ENCODE peak calls at places on chromosomes 16 and 17, in nine cellular contexts. F is stomach, T is NB4, V is lower leg skin, R is sigmoid colon, K is breast epithelium, P is uterus, Q is Peyer's patch, S is spleen. N is an unnamed sample.

GRCh38 chr16:68605746-68606145 is 39.4 kb upstream of the CDH3 start:
- DNase-seq in P (no peak), T (no peak), S (no peak), Q (no peak), R (no peak), F (no peak), V (no peak), K (no peak), N (no peak)

GRCh38 chr17:17783825-17784598 is 52.8 kb downstream of the SREBF1 start:
- DNase-seq in V (peak; percentile 47), R (no peak), P (peak; percentile 66), K (no peak), Q (peak; percentile 67), S (peak; percentile 88), T (peak; percentile 60), F (peak; percentile 61), N (no peak)

GRCh38 chr16:27853651-27854050 is 209.9 kb downstream of the GSG1L start:
- DNase-seq in P (no peak), R (peak; percentile 12), F (no peak), V (no peak), K (peak; percentile 31), T (no peak), S (no peak), Q (peak; percentile 13), N (no peak)

GRCh38 chr17:17538417-17539391 is 42.5 kb upstream of the RASD1 start:
- DNase-seq in P (no peak), K (no peak), V (no peak), S (no peak), R (no peak), F (peak; percentile 78), Q (peak; percentile 67), T (peak; percentile 31), N (peak; percentile 24)

GRCh38 chr16:51960931-51961330 is 586.0 kb downstream of the TOX3 start:
- DNase-seq in K (no peak), R (no peak), F (no peak), P (no peak), Q (no peak), S (no peak), V (no peak), T (no peak), N (no peak)

GRCh38 chr17:17712268-17712924 is 31.1 kb downstream of the RAI1 start:
- DNase-seq in F (no peak), R (no peak), K (no peak), T (peak; percentile 91), S (no peak), Q (no peak), P (no peak), V (no peak), N (no peak)

GRCh38 chr16:84507011-84507982 is 2.8 kb upstream of the MEAK7 start:
- DNase-seq in F (no peak), K (no peak), Q (peak; percentile 68), S (peak; percentile 87), R (no peak), V (no peak), T (no peak), P (no peak), N (no peak)

GRCh38 chr17:34816806-34817205 is 144.5 kb downstream of the CCT6B start:
- DNase-seq in R (no peak), F (no peak), Q (no peak), P (no peak), T (no peak), K (no peak), S (no peak), V (no peak), N (no peak)

DNA sequence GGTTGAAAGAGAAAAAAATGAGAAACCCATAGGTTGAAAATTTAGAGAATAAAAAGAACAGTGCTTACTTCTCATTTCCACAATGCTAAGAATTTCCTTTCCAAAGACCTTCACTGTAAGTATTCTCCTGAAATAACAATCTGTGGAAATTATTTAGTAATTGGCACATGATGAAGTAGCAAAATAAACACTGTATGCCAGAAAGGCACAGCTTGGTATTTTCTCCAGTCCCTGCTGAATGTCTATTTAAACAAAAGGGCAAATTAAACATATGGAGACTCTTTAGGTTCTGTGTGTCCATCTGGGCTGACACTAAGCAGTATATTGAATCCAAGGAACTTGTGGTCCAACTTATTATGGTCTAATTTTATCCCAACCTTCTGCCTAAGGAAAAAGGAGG is 46.1 kb downstream of the CHCT1 start:
- DNase-seq in P (no peak), F (no peak), Q (no peak), T (no peak), R (no peak), K (no peak), V (no peak), S (no peak), N (no peak)
- TF ChIP-seq POLR2A in P (no peak), F (no peak), Q (no peak), T (no peak), R (no peak), K (no peak), V (no peak), S (no peak), N (no peak)

DNA sequence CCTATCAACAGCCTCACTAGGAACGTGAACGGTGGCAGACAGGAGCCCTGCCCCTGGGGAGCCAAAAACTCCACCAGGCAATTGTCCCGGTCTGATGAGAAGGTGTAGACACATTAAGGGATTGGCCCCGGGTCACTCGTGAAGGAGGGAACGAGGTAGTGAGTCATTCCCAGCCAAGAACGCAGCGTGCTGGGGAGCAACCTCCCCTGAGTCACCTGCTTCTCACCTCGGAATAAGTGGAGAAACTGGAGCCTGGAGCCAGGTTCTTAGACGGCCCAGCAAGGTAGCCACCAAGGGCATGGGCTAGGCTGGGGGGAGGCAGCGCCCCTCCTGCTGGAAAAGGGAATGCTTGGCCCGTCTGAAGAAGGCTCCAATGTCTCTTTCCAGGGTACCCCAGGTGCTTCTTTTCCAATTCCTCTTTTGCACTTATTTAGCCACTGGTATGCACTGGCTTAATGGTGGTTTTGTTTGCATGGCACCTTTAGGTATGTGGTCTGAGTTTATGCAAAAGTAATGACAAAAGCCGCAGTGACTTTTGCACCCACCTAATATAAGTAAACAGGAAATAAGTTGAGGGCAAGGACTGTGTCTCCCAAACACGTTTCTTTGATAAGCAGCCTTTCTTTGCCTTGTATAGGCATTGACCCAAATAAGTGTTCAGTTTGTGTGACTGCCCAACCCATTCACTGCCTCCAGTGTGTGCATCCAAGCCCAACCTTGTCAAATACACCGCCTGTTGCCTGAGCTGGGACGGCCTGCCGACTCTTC is 1.8 kb upstream of the HELZ start:
- DNase-seq in T (peak; percentile 21), P (no peak), S (peak; percentile 75), R (no peak), V (peak; percentile 58), F (peak; percentile 78), Q (peak; percentile 90), K (peak; percentile 61), N (no peak)
- TF ChIP-seq POLR2A in T (no peak), P (no peak), S (no peak), R (no peak), V (no peak), F (no peak), Q (peak; percentile 77), K (no peak), N (no peak)

DNA sequence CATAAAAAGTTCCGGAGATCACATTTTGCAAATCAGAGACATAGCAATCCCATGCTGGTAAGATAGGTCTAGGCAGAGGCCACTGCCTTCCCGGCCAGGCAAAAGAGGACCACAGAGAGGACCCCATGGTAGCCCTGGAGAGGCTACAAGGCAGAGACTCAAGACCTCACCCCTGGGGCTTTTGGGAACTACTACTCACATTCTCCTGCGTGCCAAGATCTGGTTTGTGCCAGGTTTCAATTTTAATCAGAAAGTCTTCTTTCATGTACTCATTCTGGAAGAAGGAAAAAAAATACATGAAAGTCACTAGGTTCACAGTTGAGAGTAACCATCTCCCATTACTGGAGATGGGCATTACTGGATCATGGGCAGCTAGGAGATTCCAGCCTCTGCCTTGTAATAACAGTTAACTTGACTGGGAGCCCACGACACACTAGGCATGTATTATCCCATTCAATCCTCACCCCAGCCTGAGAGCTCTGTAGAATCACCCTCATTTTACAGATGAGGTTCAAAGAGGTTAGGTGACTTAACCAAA is 21.2 kb downstream of the PITPNA start:
- DNase-seq in F (no peak), V (no peak), S (no peak), K (no peak), P (no peak), R (no peak), T (no peak), Q (no peak), N (no peak)
- TF ChIP-seq POLR2A in F (no peak), V (no peak), S (no peak), K (no peak), P (no peak), R (no peak), T (no peak), Q (no peak), N (no peak)

DNA sequence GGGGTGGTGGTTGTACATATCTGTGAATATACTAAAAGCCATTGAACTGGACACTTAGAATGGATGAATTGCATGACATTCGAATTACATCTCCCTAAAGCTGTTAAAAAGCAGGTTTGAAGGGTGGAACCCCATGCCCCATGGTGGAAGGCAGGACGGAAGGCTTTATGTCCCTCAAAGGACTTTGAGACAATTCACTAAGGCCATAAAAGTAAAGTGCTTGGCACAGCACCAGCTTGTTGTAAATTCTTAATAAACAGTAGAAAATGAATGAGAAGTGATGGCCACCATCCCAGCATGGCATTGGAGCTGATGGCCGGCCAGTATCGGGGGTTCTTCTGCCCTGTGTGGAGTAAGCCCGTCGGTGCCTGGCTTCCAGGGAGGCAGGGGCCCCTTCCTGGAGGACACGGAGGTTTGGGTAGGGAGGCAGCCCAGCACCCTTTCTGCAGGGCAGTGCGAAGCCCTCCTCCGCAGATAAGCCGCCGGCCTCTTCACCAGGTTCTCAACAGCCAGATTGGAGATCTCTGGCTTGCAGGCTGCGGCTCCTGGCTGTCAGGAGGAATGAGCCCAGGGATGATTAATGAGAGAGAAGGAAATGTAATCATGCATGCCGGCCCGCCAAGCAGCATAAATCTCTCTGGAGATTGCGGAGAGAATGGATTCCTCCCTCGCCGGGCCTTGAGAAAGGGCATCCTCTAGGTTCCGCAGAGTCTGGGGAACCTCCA is 346.9 kb downstream of the FOXL1 start:
- DNase-seq in F (no peak), T (no peak), S (no peak), V (no peak), R (no peak), K (no peak), Q (peak; percentile 56), P (no peak), N (no peak)
- TF ChIP-seq POLR2A in F (no peak), T (no peak), S (no peak), V (no peak), R (no peak), K (no peak), Q (no peak), P (no peak), N (no peak)

DNA sequence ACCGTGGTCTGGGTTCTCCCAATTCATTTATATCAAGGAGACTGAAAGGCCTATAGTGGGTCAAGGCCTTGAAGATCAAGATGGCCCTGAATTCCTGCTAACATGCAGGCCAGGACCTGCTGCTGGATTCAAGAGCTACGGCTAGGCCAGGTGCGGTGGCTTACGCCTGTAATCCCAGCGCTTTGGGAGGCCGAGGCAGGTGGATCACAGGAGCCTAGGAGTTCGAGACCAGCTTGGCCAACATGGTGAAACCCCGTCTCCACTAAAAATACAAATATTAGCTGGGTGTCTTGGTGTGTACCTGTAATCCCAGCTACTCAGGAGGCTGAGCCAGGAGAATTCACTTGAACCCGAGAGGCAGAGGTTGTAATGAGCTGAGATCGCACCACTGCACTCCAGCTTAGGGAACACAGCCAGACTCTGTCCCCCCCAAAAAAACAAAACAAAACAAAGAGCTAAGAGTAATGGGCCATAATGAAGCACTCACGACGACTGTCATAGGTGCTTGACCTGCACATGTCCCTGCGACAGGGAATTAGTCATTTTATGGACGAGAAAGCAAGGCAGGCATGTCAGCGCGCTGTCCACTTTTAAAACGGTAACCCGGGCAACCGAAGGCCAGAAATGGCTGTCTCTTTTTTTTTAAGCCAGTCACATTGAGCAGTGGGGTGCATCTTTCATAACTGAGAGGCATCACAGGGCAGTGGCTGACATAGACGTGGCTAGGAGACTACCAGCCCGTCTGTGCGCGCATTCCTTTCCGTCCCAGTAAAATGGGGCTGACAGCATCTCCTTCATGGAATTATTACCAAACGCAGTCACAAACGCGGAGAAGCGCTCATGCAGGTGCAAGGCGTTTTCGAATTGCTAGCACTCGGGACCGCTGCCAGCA is 1.0 kb upstream of the FBRS start:
- DNase-seq in T (no peak), K (no peak), P (no peak), V (no peak), R (no peak), S (peak; percentile 77), Q (no peak), F (no peak), N (no peak)
- TF ChIP-seq POLR2A in T (no peak), K (no peak), P (no peak), V (no peak), R (no peak), S (no peak), Q (no peak), F (no peak), N (no peak)